ENCODE peak calls at places on chromosomes 1 and 21, in five cellular contexts. M is A549; E is CD8-positive, alpha-beta memory T cell; D is heart left ventricle; A is lower lobe of right lung. L is an unnamed sample.

GRCh38 chr21:15062566-15062965 is 2.2 kb downstream of the NRIP1 start:
- DNase-seq in D (no peak), A (no peak), E (peak; percentile 17), M (no peak), L (no peak)

GRCh38 chr1:67850611-67851075 is 17.4 kb upstream of the GNG12 start:
- DNase-seq in E (no peak), A (peak; percentile 74), M (peak; percentile 55), D (peak; percentile 86), L (no peak)

GRCh38 chr1:160168609-160169369 is 17.4 kb downstream of the ATP1A4 start:
- DNase-seq in E (no peak), D (no peak), A (no peak), M (no peak), L (no peak)

GRCh38 chr1:15584489-15585363 is at the start of gene AGMAT:
- DNase-seq in E (peak; percentile 45), M (peak; percentile 68), D (no peak), A (peak; percentile 50), L (peak; percentile 11)

GRCh38 chr1:153534933-153535663 is 693 bp downstream of the S100A6 start:
- DNase-seq in A (peak; percentile 85), M (peak; percentile 65), E (peak; percentile 26), D (peak; percentile 71), L (peak; percentile 33)

GRCh38 chr21:37452222-37452621 is 85.6 kb downstream of the DYRK1A start:
- DNase-seq in D (peak; percentile 72), M (no peak), A (no peak), E (no peak), L (no peak)

GRCh38 chr1:225450491-225451191 is 22.8 kb upstream of the LBR start:
- DNase-seq in M (no peak), D (no peak), A (peak; percentile 66), E (no peak), L (no peak)

GRCh38 chr1:53182688-53183276 is 13.8 kb upstream of the CPT2 start:
- DNase-seq in D (no peak), M (no peak), A (no peak), E (no peak), L (no peak)

GRCh38 chr1:24905355-24905978 is 24.6 kb downstream of the RUNX3 start:
- DNase-seq in A (peak; percentile 28), D (no peak), M (no peak), E (no peak), L (no peak)

GRCh38 chr21:26756491-26757159 is 88.6 kb downstream of the ADAMTS1 start:
- DNase-seq in E (no peak), A (no peak), D (no peak), M (no peak), L (no peak)

GRCh38 chr1:223628858-223629257 is 36.6 kb downstream of the CAPN8 start:
- DNase-seq in E (no peak), A (no peak), D (no peak), M (no peak), L (no peak)

GRCh38 chr1:245677446-245678240 is 522.9 kb downstream of the KIF26B start:
- DNase-seq in M (no peak), E (no peak), D (no peak), A (no peak), L (no peak)

GRCh38 chr1:58971629-58972140 is 187.8 kb upstream of the JUN start:
- DNase-seq in D (peak; percentile 60), E (no peak), A (peak; percentile 48), M (no peak), L (no peak)

GRCh38 chr1:10529096-10529495 is 54.3 kb downstream of the PEX14 start:
- DNase-seq in E (no peak), M (no peak), A (no peak), D (no peak), L (no peak)

GRCh38 chr1:160354388-160354985 is 11.3 kb downstream of the NCSTN start:
- DNase-seq in A (no peak), M (peak; percentile 48), D (no peak), E (no peak), L (no peak)

GRCh38 chr1:79323240-79324025 is 316.9 kb upstream of the ADGRL4 start:
- DNase-seq in A (no peak), M (peak; percentile 21), D (no peak), E (no peak), L (no peak)

GRCh38 chr1:75786901-75787455 is 922 bp downstream of the RABGGTB start:
- DNase-seq in E (no peak), M (no peak), A (no peak), D (no peak), L (no peak)

GRCh38 chr1:87206044-87206443 is 122.6 kb upstream of the LMO4 start:
- DNase-seq in A (no peak), M (no peak), D (no peak), E (no peak), L (no peak)

GRCh38 chr21:44304846-44305245 is 5.0 kb downstream of the PFKL start:
- DNase-seq in D (no peak), M (peak; percentile 54), A (no peak), E (peak; percentile 32), L (no peak)

GRCh38 chr1:64245495-64245894 is 42.1 kb downstream of the UBE2U start:
- DNase-seq in A (no peak), M (no peak), D (no peak), E (no peak), L (no peak)

GRCh38 chr21:35043549-35043948 is 5.6 kb downstream of the RUNX1 start:
- DNase-seq in A (no peak), D (no peak), M (no peak), E (no peak), L (no peak)

GRCh38 chr1:77825356-77825709 is 45.9 kb downstream of the MIGA1 start:
- DNase-seq in E (no peak), A (no peak), D (no peak), M (no peak), L (no peak)

GRCh38 chr1:3186526-3186921 is 117.5 kb downstream of the PRDM16 start:
- DNase-seq in D (peak; percentile 92), M (no peak), A (peak; percentile 77), E (no peak), L (no peak)

GRCh38 chr1:19003371-19004290 is 47.2 kb upstream of the IFFO2 start:
- DNase-seq in E (no peak), A (no peak), D (no peak), M (no peak), L (no peak)

GRCh38 chr1:180168786-180169640 is 14.3 kb downstream of the QSOX1 start:
- DNase-seq in M (peak; percentile 82), E (no peak), D (peak; percentile 59), A (peak; percentile 58), L (no peak)

GRCh38 chr1:184686540-184686939 is 68.1 kb downstream of the EDEM3 start:
- DNase-seq in M (no peak), D (peak; percentile 28), E (no peak), A (no peak), L (no peak)

GRCh38 chr1:232267837-232268598 is 361.9 kb downstream of the SIPA1L2 start:
- DNase-seq in E (no peak), D (no peak), M (no peak), A (no peak), L (no peak)

GRCh38 chr1:230930986-230931385 is 47.7 kb downstream of the TTC13 start:
- DNase-seq in A (no peak), M (no peak), D (no peak), E (no peak), L (no peak)

GRCh38 chr1:23864801-23865542 is 3.1 kb downstream of the FUCA1 start:
- DNase-seq in A (no peak), M (no peak), D (no peak), E (no peak), L (no peak)

GRCh38 chr1:169132512-169133227 is 26.2 kb downstream of the ATP1B1 start:
- DNase-seq in D (no peak), E (no peak), M (no peak), A (no peak), L (no peak)

GRCh38 chr1:5913078-5913845 is 79.0 kb downstream of the NPHP4 start:
- DNase-seq in D (no peak), E (no peak), A (no peak), M (no peak), L (no peak)

GRCh38 chr1:157377216-157377821 is 175.0 kb downstream of the FCRL5 start:
- DNase-seq in M (no peak), E (no peak), A (no peak), D (no peak), L (no peak)

GRCh38 chr1:119611701-119612113 is 36.4 kb downstream of the ZNF697 start:
- DNase-seq in A (peak; percentile 86), M (peak; percentile 28), E (no peak), D (peak; percentile 62), L (peak; percentile 1)

GRCh38 chr1:85571830-85572229 is 8.7 kb upstream of the CCN1 start:
- DNase-seq in E (no peak), A (no peak), D (no peak), M (no peak), L (no peak)

GRCh38 chr1:85571181-85571540 is 9.4 kb upstream of the CCN1 start:
- DNase-seq in E (no peak), A (no peak), D (no peak), M (no peak), L (no peak)

GRCh38 chr1:85572574-85572973 is 8.0 kb upstream of the CCN1 start:
- DNase-seq in E (no peak), M (no peak), D (no peak), A (no peak), L (no peak)

GRCh38 chr1:85575363-85575995 is 5.1 kb upstream of the CCN1 start:
- DNase-seq in E (no peak), M (no peak), A (no peak), D (no peak), L (no peak)

DNA sequence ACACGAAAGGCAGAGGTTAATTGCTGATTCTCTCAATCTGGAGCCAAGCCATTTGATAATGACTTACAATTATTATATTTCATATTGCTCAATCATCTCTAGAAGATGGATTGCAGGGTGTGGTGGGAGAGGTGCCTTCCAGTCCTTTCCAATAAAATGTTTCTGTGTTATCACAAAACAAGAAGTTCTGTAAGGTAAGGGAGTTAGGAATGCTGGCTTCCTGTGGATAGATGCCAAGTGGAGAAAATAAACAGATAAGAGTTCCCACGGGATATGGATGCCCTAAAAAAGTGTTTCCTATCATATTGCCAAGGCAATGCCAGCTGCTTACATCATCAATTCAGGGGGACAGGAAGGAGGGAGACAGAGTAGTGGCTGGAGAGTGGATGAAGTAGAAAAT is 7.2 kb upstream of the CCN1 start:
- DNase-seq in M (no peak), E (no peak), A (no peak), D (no peak), L (no peak)
- H3K4me1 ChIP-seq in M (peaks cover 46% of the 10 kb centered on the region), E (no peaks in the 10 kb centered on the region), A (peaks cover 11% of the 10 kb centered on the region), D (peaks cover 25% of the 10 kb centered on the region), L (peaks cover 8% of the 10 kb centered on the region)

GRCh38 chr1:226977288-226977972 is 37.3 kb downstream of the COQ8A start:
- DNase-seq in A (no peak), D (no peak), E (no peak), M (no peak), L (no peak)
- H3K4me1 ChIP-seq in A (peaks cover 27% of the 10 kb centered on the region), D (peaks cover 88% of the 10 kb centered on the region), E (no peaks in the 10 kb centered on the region), M (peaks cover 3% of the 10 kb centered on the region), L (no peaks in the 10 kb centered on the region)

DNA sequence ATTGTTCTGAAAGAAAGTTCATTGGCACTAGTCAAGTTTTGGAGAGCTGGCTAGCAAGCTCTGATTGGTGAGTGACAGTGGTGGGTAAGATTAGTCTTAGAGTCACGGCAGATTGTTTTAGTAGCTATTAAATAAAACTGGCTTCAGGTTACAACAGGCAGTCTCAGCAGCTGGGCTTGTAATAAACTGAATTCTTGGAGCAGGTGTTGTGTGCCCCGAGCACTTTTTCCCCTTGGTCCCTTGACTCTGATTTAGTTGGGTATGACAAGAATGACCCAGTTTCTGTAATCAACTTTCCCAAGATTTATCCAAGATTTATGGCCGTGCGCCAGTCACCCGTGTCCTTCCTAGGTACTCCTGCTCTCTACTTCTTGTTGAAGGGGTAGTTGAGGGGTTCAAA is 40.2 kb downstream of the TBCE start:
- DNase-seq in D (no peak), M (no peak), E (no peak), A (no peak), L (no peak)
- H3K4me1 ChIP-seq in D (peaks cover 9% of the 10 kb centered on the region), M (peaks cover 85% of the 10 kb centered on the region), E (no peaks in the 10 kb centered on the region), A (no peaks in the 10 kb centered on the region), L (no peaks in the 10 kb centered on the region)

GRCh38 chr1:37998913-37999433 is 6.3 kb downstream of the FHL3 start:
- DNase-seq in A (no peak), E (no peak), D (no peak), M (no peak), L (no peak)
- H3K4me1 ChIP-seq in A (peaks cover 81% of the 10 kb centered on the region), E (peaks cover 15% of the 10 kb centered on the region), D (peaks cover 78% of the 10 kb centered on the region), M (peaks cover 37% of the 10 kb centered on the region), L (peaks cover under 1% of the 10 kb centered on the region)

L was measured in effector memory CD4-positive, alpha-beta T cell.